ENCODE peak calls at places on chromosomes 11 and 22, in six cellular contexts. One of them, this sample, is unnamed.

GRCh38 chr11:57874981-57875380 is 113.4 kb downstream of the CTNND1 start:
- DNase-seq in Right ventricle myocardium superior: no peak
- DNase-seq in nephron progenitor cell: no peak
- DNase-seq in left lung: no peak
- DNase-seq in C1 segment of cervical spinal cord: no peak
- DNase-seq in midbrain: no peak
- DNase-seq in this sample: no peak

GRCh38 chr22:35275580-35275979 is 18.3 kb downstream of the HMGXB4 start:
- DNase-seq in Right ventricle myocardium superior: no peak
- DNase-seq in nephron progenitor cell: no peak
- DNase-seq in left lung: no peak
- DNase-seq in C1 segment of cervical spinal cord: no peak
- DNase-seq in midbrain: no peak
- DNase-seq in this sample: no peak

GRCh38 chr11:62664405-62665074 is 470 bp downstream of the C11orf98 start:
- DNase-seq in Right ventricle myocardium superior: no peak
- DNase-seq in nephron progenitor cell: peak; percentile 72
- DNase-seq in left lung: peak; percentile 60
- DNase-seq in C1 segment of cervical spinal cord: no peak
- DNase-seq in midbrain: no peak
- DNase-seq in this sample: no peak

GRCh38 chr11:117934526-117935307 is 5.5 kb upstream of the TMPRSS13 start:
- DNase-seq in Right ventricle myocardium superior: no peak
- DNase-seq in nephron progenitor cell: no peak
- DNase-seq in left lung: peak; percentile 19
- DNase-seq in C1 segment of cervical spinal cord: no peak
- DNase-seq in midbrain: no peak
- DNase-seq in this sample: no peak

GRCh38 chr11:65695459-65696241 is 16.4 kb upstream of the KAT5 start:
- DNase-seq in Right ventricle myocardium superior: peak; percentile 58
- DNase-seq in nephron progenitor cell: no peak
- DNase-seq in left lung: no peak
- DNase-seq in C1 segment of cervical spinal cord: peak; percentile 51
- DNase-seq in midbrain: peak; percentile 79
- DNase-seq in this sample: peak; percentile 86

GRCh38 chr22:37880668-37881440 is 25.2 kb upstream of the MICALL1 start:
- DNase-seq in Right ventricle myocardium superior: no peak
- DNase-seq in nephron progenitor cell: no peak
- DNase-seq in left lung: no peak
- DNase-seq in C1 segment of cervical spinal cord: no peak
- DNase-seq in midbrain: peak; percentile 44
- DNase-seq in this sample: peak; percentile 75

GRCh38 chr11:93850585-93851018 is at the start of gene VSTM5:
- DNase-seq in Right ventricle myocardium superior: no peak
- DNase-seq in nephron progenitor cell: no peak
- DNase-seq in left lung: no peak
- DNase-seq in C1 segment of cervical spinal cord: no peak
- DNase-seq in midbrain: no peak
- DNase-seq in this sample: no peak

GRCh38 chr11:86547727-86548126 is 124.7 kb downstream of the ME3 start:
- DNase-seq in Right ventricle myocardium superior: no peak
- DNase-seq in nephron progenitor cell: no peak
- DNase-seq in left lung: no peak
- DNase-seq in C1 segment of cervical spinal cord: no peak
- DNase-seq in midbrain: no peak
- DNase-seq in this sample: no peak

GRCh38 chr11:61718613-61719302 is 33.7 kb upstream of the MYRF start:
- DNase-seq in Right ventricle myocardium superior: peak; percentile 55
- DNase-seq in nephron progenitor cell: peak; percentile 74
- DNase-seq in left lung: no peak
- DNase-seq in C1 segment of cervical spinal cord: peak; percentile 15
- DNase-seq in midbrain: peak; percentile 7
- DNase-seq in this sample: no peak

GRCh38 chr22:44369916-44370804 is 57.4 kb upstream of the SHISAL1 start:
- DNase-seq in Right ventricle myocardium superior: peak; percentile 34
- DNase-seq in nephron progenitor cell: no peak
- DNase-seq in left lung: no peak
- DNase-seq in C1 segment of cervical spinal cord: no peak
- DNase-seq in midbrain: no peak
- DNase-seq in this sample: no peak

GRCh38 chr22:36258750-36259619 is 6.1 kb downstream of the APOL1 start:
- DNase-seq in Right ventricle myocardium superior: peak; percentile 76
- DNase-seq in nephron progenitor cell: peak; percentile 52
- DNase-seq in left lung: no peak
- DNase-seq in C1 segment of cervical spinal cord: peak; percentile 26
- DNase-seq in midbrain: no peak
- DNase-seq in this sample: no peak

GRCh38 chr22:29302402-29302680 is 4.1 kb upstream of the GAS2L1 start:
- DNase-seq in Right ventricle myocardium superior: no peak
- DNase-seq in nephron progenitor cell: no peak
- DNase-seq in left lung: no peak
- DNase-seq in C1 segment of cervical spinal cord: peak; percentile 60
- DNase-seq in midbrain: peak; percentile 24
- DNase-seq in this sample: no peak

GRCh38 chr11:12434255-12434654 is 56.9 kb downstream of the PARVA start:
- DNase-seq in Right ventricle myocardium superior: no peak
- DNase-seq in nephron progenitor cell: no peak
- DNase-seq in left lung: no peak
- DNase-seq in C1 segment of cervical spinal cord: no peak
- DNase-seq in midbrain: no peak
- DNase-seq in this sample: no peak

GRCh38 chr22:21951931-21952465 is 650 bp downstream of the PPM1F start:
- DNase-seq in Right ventricle myocardium superior: peak; percentile 66
- DNase-seq in nephron progenitor cell: peak; percentile 54
- DNase-seq in left lung: peak; percentile 49
- DNase-seq in C1 segment of cervical spinal cord: no peak
- DNase-seq in midbrain: no peak
- DNase-seq in this sample: no peak

GRCh38 chr11:17594686-17595192 is 47.7 kb downstream of the OTOG start:
- DNase-seq in Right ventricle myocardium superior: no peak
- DNase-seq in nephron progenitor cell: no peak
- DNase-seq in left lung: no peak
- DNase-seq in C1 segment of cervical spinal cord: no peak
- DNase-seq in midbrain: no peak
- DNase-seq in this sample: no peak

GRCh38 chr11:102305352-102306047 is 11.8 kb upstream of the BIRC3 start:
- DNase-seq in Right ventricle myocardium superior: no peak
- DNase-seq in nephron progenitor cell: no peak
- DNase-seq in left lung: no peak
- DNase-seq in C1 segment of cervical spinal cord: no peak
- DNase-seq in midbrain: no peak
- DNase-seq in this sample: no peak

GRCh38 chr11:85756401-85757200 is 54.3 kb downstream of the SYTL2 start:
- DNase-seq in Right ventricle myocardium superior: no peak
- DNase-seq in nephron progenitor cell: no peak
- DNase-seq in left lung: no peak
- DNase-seq in C1 segment of cervical spinal cord: no peak
- DNase-seq in midbrain: no peak
- DNase-seq in this sample: peak; percentile 52

GRCh38 chr11:119376197-119376847 is 5.2 kb downstream of the USP2 start:
- DNase-seq in Right ventricle myocardium superior: peak; percentile 74
- DNase-seq in nephron progenitor cell: no peak
- DNase-seq in left lung: peak; percentile 62
- DNase-seq in C1 segment of cervical spinal cord: peak; percentile 91
- DNase-seq in midbrain: peak; percentile 95
- DNase-seq in this sample: peak; percentile 96

GRCh38 chr11:64750361-64751054 is 6.6 kb upstream of the RASGRP2 start:
- DNase-seq in Right ventricle myocardium superior: no peak
- DNase-seq in nephron progenitor cell: no peak
- DNase-seq in left lung: no peak
- DNase-seq in C1 segment of cervical spinal cord: no peak
- DNase-seq in midbrain: no peak
- DNase-seq in this sample: no peak

GRCh38 chr22:28799834-28800307 is 498 bp downstream of the XBP1 start:
- DNase-seq in Right ventricle myocardium superior: peak; percentile 85
- DNase-seq in nephron progenitor cell: peak; percentile 68
- DNase-seq in left lung: peak; percentile 62
- DNase-seq in C1 segment of cervical spinal cord: no peak
- DNase-seq in midbrain: peak; percentile 26
- DNase-seq in this sample: peak; percentile 35

GRCh38 chr11:89220684-89221339 is 43.1 kb downstream of the TYR start:
- DNase-seq in Right ventricle myocardium superior: no peak
- DNase-seq in nephron progenitor cell: no peak
- DNase-seq in left lung: no peak
- DNase-seq in C1 segment of cervical spinal cord: no peak
- DNase-seq in midbrain: no peak
- DNase-seq in this sample: no peak

GRCh38 chr11:123129920-123130319 is 65.1 kb downstream of the CLMP start:
- DNase-seq in Right ventricle myocardium superior: no peak
- DNase-seq in nephron progenitor cell: no peak
- DNase-seq in left lung: no peak
- DNase-seq in C1 segment of cervical spinal cord: no peak
- DNase-seq in midbrain: no peak
- DNase-seq in this sample: no peak

GRCh38 chr22:32723632-32724031 is 77.9 kb upstream of the TIMP3 start:
- DNase-seq in Right ventricle myocardium superior: peak; percentile 84
- DNase-seq in nephron progenitor cell: no peak
- DNase-seq in left lung: peak; percentile 91
- DNase-seq in C1 segment of cervical spinal cord: peak; percentile 30
- DNase-seq in midbrain: peak; percentile 35
- DNase-seq in this sample: peak; percentile 17

GRCh38 chr11:26904114-26904513 is 89.8 kb upstream of the FIBIN start:
- DNase-seq in Right ventricle myocardium superior: no peak
- DNase-seq in nephron progenitor cell: no peak
- DNase-seq in left lung: no peak
- DNase-seq in C1 segment of cervical spinal cord: no peak
- DNase-seq in midbrain: no peak
- DNase-seq in this sample: peak; percentile 16

GRCh38 chr11:69922596-69923111 is 103.4 kb upstream of the FGF3 start:
- DNase-seq in Right ventricle myocardium superior: no peak
- DNase-seq in nephron progenitor cell: no peak
- DNase-seq in left lung: no peak
- DNase-seq in C1 segment of cervical spinal cord: no peak
- DNase-seq in midbrain: no peak
- DNase-seq in this sample: no peak

GRCh38 chr11:12893787-12894672 is 115.1 kb upstream of the RASSF10 start:
- DNase-seq in Right ventricle myocardium superior: peak; percentile 65
- DNase-seq in nephron progenitor cell: peak; percentile 78
- DNase-seq in left lung: no peak
- DNase-seq in C1 segment of cervical spinal cord: peak; percentile 0
- DNase-seq in midbrain: peak; percentile 77
- DNase-seq in this sample: peak; percentile 51

GRCh38 chr22:44269757-44270555 is 42.8 kb downstream of the SHISAL1 start:
- DNase-seq in Right ventricle myocardium superior: no peak
- DNase-seq in nephron progenitor cell: no peak
- DNase-seq in left lung: no peak
- DNase-seq in C1 segment of cervical spinal cord: no peak
- DNase-seq in midbrain: no peak
- DNase-seq in this sample: no peak

GRCh38 chr11:77611921-77612320 is 22.2 kb downstream of the AQP11 start:
- DNase-seq in Right ventricle myocardium superior: no peak
- DNase-seq in nephron progenitor cell: no peak
- DNase-seq in left lung: no peak
- DNase-seq in C1 segment of cervical spinal cord: no peak
- DNase-seq in midbrain: no peak
- DNase-seq in this sample: no peak

GRCh38 chr11:71998649-71999310 is at the start of gene IL18BP:
- DNase-seq in Right ventricle myocardium superior: peak; percentile 56
- DNase-seq in nephron progenitor cell: no peak
- DNase-seq in left lung: peak; percentile 68
- DNase-seq in C1 segment of cervical spinal cord: no peak
- DNase-seq in midbrain: no peak
- DNase-seq in this sample: no peak

GRCh38 chr11:96215094-96215782 is 127.8 kb downstream of the MAML2 start:
- DNase-seq in Right ventricle myocardium superior: no peak
- DNase-seq in nephron progenitor cell: peak; percentile 19
- DNase-seq in left lung: no peak
- DNase-seq in C1 segment of cervical spinal cord: no peak
- DNase-seq in midbrain: no peak
- DNase-seq in this sample: no peak

GRCh38 chr11:88739524-88739923 is 326.3 kb downstream of the GRM5 start:
- DNase-seq in Right ventricle myocardium superior: no peak
- DNase-seq in nephron progenitor cell: no peak
- DNase-seq in left lung: no peak
- DNase-seq in C1 segment of cervical spinal cord: no peak
- DNase-seq in midbrain: no peak
- DNase-seq in this sample: no peak

GRCh38 chr11:86062719-86063118 is 6.2 kb downstream of the PICALM start:
- DNase-seq in Right ventricle myocardium superior: no peak
- DNase-seq in nephron progenitor cell: no peak
- DNase-seq in left lung: no peak
- DNase-seq in C1 segment of cervical spinal cord: no peak
- DNase-seq in midbrain: peak; percentile 13
- DNase-seq in this sample: no peak

GRCh38 chr22:26563022-26563421 is 26.9 kb downstream of the TPST2 start:
- DNase-seq in Right ventricle myocardium superior: no peak
- DNase-seq in nephron progenitor cell: no peak
- DNase-seq in left lung: no peak
- DNase-seq in C1 segment of cervical spinal cord: no peak
- DNase-seq in midbrain: no peak
- DNase-seq in this sample: no peak

GRCh38 chr11:67022961-67023956 is at the start of gene SYT12:
- DNase-seq in Right ventricle myocardium superior: no peak
- DNase-seq in nephron progenitor cell: peak; percentile 51
- DNase-seq in left lung: no peak
- DNase-seq in C1 segment of cervical spinal cord: no peak
- DNase-seq in midbrain: peak; percentile 5
- DNase-seq in this sample: no peak

GRCh38 chr11:68044898-68045351 is 6.1 kb downstream of the TCIRG1 start:
- DNase-seq in Right ventricle myocardium superior: no peak
- DNase-seq in nephron progenitor cell: no peak
- DNase-seq in left lung: no peak
- DNase-seq in C1 segment of cervical spinal cord: no peak
- DNase-seq in midbrain: no peak
- DNase-seq in this sample: no peak

GRCh38 chr11:214083-214482 is 6.6 kb downstream of the RIC8A start:
- DNase-seq in Right ventricle myocardium superior: peak; percentile 33
- DNase-seq in nephron progenitor cell: no peak
- DNase-seq in left lung: no peak
- DNase-seq in C1 segment of cervical spinal cord: no peak
- DNase-seq in midbrain: no peak
- DNase-seq in this sample: no peak

GRCh38 chr11:65078151-65078550 is 5.7 kb downstream of the CDCA5 start:
- DNase-seq in Right ventricle myocardium superior: peak; percentile 60
- DNase-seq in nephron progenitor cell: peak; percentile 66
- DNase-seq in left lung: no peak
- DNase-seq in C1 segment of cervical spinal cord: no peak
- DNase-seq in midbrain: no peak
- DNase-seq in this sample: no peak

GRCh38 chr11:60899021-60899936 is 7.1 kb downstream of the PRPF19 start:
- DNase-seq in Right ventricle myocardium superior: no peak
- DNase-seq in nephron progenitor cell: peak; percentile 48
- DNase-seq in left lung: no peak
- DNase-seq in C1 segment of cervical spinal cord: no peak
- DNase-seq in midbrain: peak; percentile 52
- DNase-seq in this sample: no peak

GRCh38 chr22:42288791-42289190 is 18.3 kb upstream of the TCF20 start:
- DNase-seq in Right ventricle myocardium superior: no peak
- DNase-seq in nephron progenitor cell: no peak
- DNase-seq in left lung: no peak
- DNase-seq in C1 segment of cervical spinal cord: no peak
- DNase-seq in midbrain: no peak
- DNase-seq in this sample: no peak

This sample was measured in putamen.